ENCODE peak calls at places on chromosomes 7 and 10, in ten cellular contexts. M is CD8-positive, alpha-beta memory T cell; I is RWPE2; Z is neuronal stem cell; R is endodermal cell; H is CD8-positive, alpha-beta T cell; C is GM23248; X is DND-41; Y is foreskin keratinocyte; V is Caco-2. Q is an unnamed sample. For H3K4me1, the result is how much of the 10 kb centered on the place peaks cover.

GRCh38 chr7:1331576-1332467 is 99.2 kb downstream of the UNCX start:
- DNase-seq in M (no peak), R (no peak), V (no peak), Z (no peak), Y (no peak), H (no peak), X (peak), I (no peak), C (no peak), Q (no peak)

GRCh38 chr7:81645435-81645834 is 124.4 kb downstream of the HGF start:
- DNase-seq in Z (no peak), H (no peak), Y (no peak), X (no peak), C (peak), M (no peak), R (no peak), V (no peak), I (no peak), Q (no peak)

GRCh38 chr7:120857558-120858298 is at the start of gene TSPAN12:
- DNase-seq in X (no peak), I (peak), C (peak), R (peak), M (peak), H (no peak), Z (peak), V (peak), Y (peak), Q (peak)

GRCh38 chr10:73471226-73471625 is 24.6 kb downstream of the PPP3CB start:
- DNase-seq in Y (no peak), Z (no peak), X (no peak), R (no peak), I (no peak), M (no peak), C (no peak), V (no peak), H (no peak), Q (no peak)

GRCh38 chr7:158567153-158567603 is 20.4 kb downstream of the PTPRN2 start:
- DNase-seq in V (no peak), X (no peak), R (no peak), Y (no peak), H (no peak), I (no peak), C (no peak), M (no peak), Z (no peak), Q (no peak)

GRCh38 chr10:6339891-6340290 is 137.2 kb downstream of the PFKFB3 start:
- DNase-seq in X (no peak), Z (no peak), Y (no peak), C (no peak), H (no peak), I (no peak), V (no peak), M (no peak), R (no peak), Q (no peak)

GRCh38 chr7:100632951-100633717 is 8.2 kb downstream of the TFR2 start:
- DNase-seq in X (no peak), M (peak), V (peak), R (peak), H (no peak), C (peak), Y (peak), I (no peak), Z (no peak), Q (no peak)

GRCh38 chr10:45040921-45041320 is 40.2 kb downstream of the ZNF22 start:
- DNase-seq in Z (no peak), M (no peak), X (no peak), V (no peak), I (no peak), C (peak), Y (peak), R (no peak), H (no peak), Q (no peak)

GRCh38 chr10:62112325-62112724 is 156.3 kb downstream of the RTKN2 start:
- DNase-seq in H (no peak), M (no peak), R (no peak), V (peak), Y (peak), C (no peak), X (no peak), I (no peak), Z (no peak), Q (no peak)

GRCh38 chr10:29412452-29413004 is 123.7 kb downstream of the LYZL1 start:
- DNase-seq in I (no peak), C (peak), X (no peak), H (no peak), Y (no peak), Z (no peak), R (no peak), V (no peak), M (no peak), Q (no peak)

GRCh38 chr10:86169506-86170254 is 196.9 kb downstream of the GRID1 start:
- DNase-seq in X (no peak), R (no peak), C (no peak), Z (no peak), H (no peak), V (no peak), I (no peak), M (no peak), Y (no peak), Q (no peak)

GRCh38 chr10:116925061-116925460 is 75.8 kb downstream of the ENO4 start:
- DNase-seq in M (no peak), X (no peak), Z (no peak), V (no peak), I (no peak), R (no peak), C (no peak), Y (no peak), H (no peak), Q (no peak)

GRCh38 chr10:88113232-88113631 is 249.8 kb downstream of the PTEN start:
- DNase-seq in M (no peak), X (peak), H (no peak), I (no peak), R (no peak), Y (no peak), C (no peak), Z (no peak), V (no peak), Q (no peak)

GRCh38 chr7:100435401-100436304 is 644 bp downstream of the PPP1R35 start:
- DNase-seq in H (no peak), R (peak), Y (peak), C (peak), Z (no peak), I (no peak), V (peak), M (peak), X (peak), Q (peak)

GRCh38 chr10:1410469-1411395 is 326.6 kb downstream of the ADARB2 start:
- DNase-seq in M (no peak), I (no peak), H (no peak), V (no peak), C (no peak), Z (no peak), Y (no peak), R (peak), X (peak), Q (no peak)

GRCh38 chr10:112958275-112958995 is 8.4 kb downstream of the TCF7L2 start:
- DNase-seq in X (no peak), C (peak), R (no peak), M (no peak), V (no peak), H (no peak), Z (no peak), I (no peak), Y (peak), Q (no peak)

GRCh38 chr7:131506597-131506996 is 49.8 kb downstream of the PODXL start:
- DNase-seq in V (no peak), C (no peak), H (no peak), R (peak), M (no peak), I (no peak), Y (no peak), Z (no peak), X (no peak), Q (no peak)

GRCh38 chr7:122572706-122573105 is 126.2 kb downstream of the RNF133 start:
- DNase-seq in M (no peak), I (no peak), X (no peak), V (no peak), R (no peak), H (no peak), C (no peak), Y (no peak), Z (no peak), Q (no peak)

GRCh38 chr7:142172932-142173331 is 61.4 kb downstream of the MGAM2 start:
- DNase-seq in Y (no peak), I (no peak), M (no peak), Z (no peak), X (no peak), V (no peak), C (no peak), R (no peak), H (no peak), Q (no peak)

GRCh38 chr7:51374936-51375335 is 58.3 kb upstream of the COBL start:
- DNase-seq in Z (no peak), H (no peak), V (no peak), C (no peak), R (no peak), M (no peak), X (no peak), I (no peak), Y (no peak), Q (no peak)

GRCh38 chr7:25519962-25520562 is 291.8 kb upstream of the NPVF start:
- DNase-seq in V (no peak), I (no peak), H (no peak), Z (no peak), R (no peak), C (no peak), M (peak), X (no peak), Y (no peak), Q (no peak)

GRCh38 chr10:95275726-95276366 is 15.0 kb downstream of the PDLIM1 start:
- DNase-seq in Y (peak), Z (no peak), I (no peak), C (peak), X (no peak), H (no peak), M (no peak), V (no peak), R (no peak), Q (no peak)

GRCh38 chr10:73744690-73744994 is 470 bp downstream of the SEC24C start:
- DNase-seq in X (peak), M (no peak), C (peak), H (peak), R (no peak), I (no peak), V (peak), Z (no peak), Y (no peak), Q (no peak)

GRCh38 chr7:102275123-102275703 is 11.5 kb upstream of the SH2B2 start:
- DNase-seq in H (no peak), Z (no peak), C (no peak), R (no peak), X (no peak), V (no peak), I (no peak), Y (peak), M (no peak), Q (no peak)

GRCh38 chr7:53119514-53119933 is 84.1 kb downstream of the POM121L12 start:
- DNase-seq in C (no peak), M (no peak), V (no peak), I (no peak), X (no peak), R (no peak), H (no peak), Y (no peak), Z (no peak), Q (no peak)

GRCh38 chr10:104323721-104324686 is 14.3 kb downstream of the ITPRIP start:
- DNase-seq in M (no peak), Y (no peak), H (no peak), Z (no peak), X (no peak), R (peak), I (no peak), C (no peak), V (no peak), Q (peak)

GRCh38 chr10:104321226-104321625 is 17.0 kb downstream of the ITPRIP start:
- DNase-seq in M (no peak), V (no peak), X (no peak), R (no peak), Y (no peak), H (no peak), I (no peak), C (no peak), Z (no peak), Q (no peak)

GRCh38 chr10:104321716-104322415 is 16.4 kb downstream of the ITPRIP start:
- DNase-seq in Z (no peak), R (no peak), C (no peak), Y (no peak), X (no peak), V (no peak), I (no peak), M (no peak), H (no peak), Q (no peak)

GRCh38 chr10:104323085-104323484 is 15.2 kb downstream of the ITPRIP start:
- DNase-seq in Y (no peak), Z (no peak), V (no peak), I (no peak), C (no peak), R (peak), X (no peak), M (no peak), H (no peak), Q (no peak)

DNA sequence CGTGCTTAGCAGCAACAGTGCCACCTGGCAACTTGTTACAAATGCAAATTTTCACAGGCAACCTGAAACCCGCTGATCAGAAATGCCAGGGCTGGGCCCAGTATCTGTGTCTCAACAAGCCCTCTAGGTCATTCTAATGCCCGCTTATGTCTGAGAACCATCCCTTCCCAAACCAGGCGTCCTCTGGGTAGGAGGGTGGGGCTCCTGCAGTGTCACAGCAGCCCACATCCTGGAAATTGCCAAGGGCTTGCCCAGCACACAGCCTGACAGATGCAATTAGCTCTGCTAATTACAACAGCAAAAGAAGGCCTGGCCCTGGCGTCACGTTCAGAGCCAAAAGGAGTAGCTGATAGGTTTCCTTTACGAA is 15.9 kb downstream of the ITPRIP start:
- DNase-seq in Y (peak), H (no peak), Z (no peak), V (no peak), M (no peak), X (no peak), C (no peak), I (no peak), R (peak), Q (no peak)
- H3K4me1 ChIP-seq in Y (under half), H (half or more), Z (under half), V (under half), M (half or more), X (under half), C (under half), I (half or more), R (under half), Q (under half)

DNA sequence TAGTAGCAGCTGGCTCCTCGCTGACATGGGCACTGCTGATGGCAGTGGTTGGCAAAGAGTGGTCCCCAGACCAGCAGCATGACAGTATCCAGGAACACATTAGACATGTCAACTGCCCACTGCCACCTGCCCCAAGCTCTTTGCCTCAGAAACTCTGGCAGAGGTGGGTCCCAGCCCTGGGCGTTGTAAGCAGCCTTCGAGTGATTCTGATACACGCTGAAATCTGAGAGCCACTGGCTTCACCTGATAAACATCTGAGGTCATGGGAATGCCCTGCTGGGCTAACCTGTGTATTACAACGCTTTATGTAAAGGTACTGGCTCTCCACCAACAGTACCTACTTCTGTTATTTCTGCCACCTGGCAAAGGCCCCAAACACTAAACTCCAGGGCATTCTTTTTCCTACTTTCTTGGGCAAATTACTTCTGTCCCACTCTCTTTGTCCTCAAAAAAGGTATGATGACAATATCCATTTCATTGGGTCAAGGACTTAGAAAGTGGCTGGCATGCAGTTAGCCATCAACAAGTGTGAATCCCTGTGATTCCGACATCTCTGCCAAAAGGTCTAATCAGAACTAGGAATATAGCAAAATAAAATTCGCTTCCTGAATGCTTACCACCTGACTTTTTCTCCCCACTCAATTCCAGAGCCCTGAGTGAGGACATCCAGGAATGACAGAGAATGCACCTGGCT is 9.2 kb downstream of the SGMS1 start:
- DNase-seq in X (no peak), R (peak), Y (peak), V (peak), M (no peak), H (no peak), Z (no peak), I (no peak), C (no peak), Q (no peak)
- H3K4me1 ChIP-seq in X (under half), R (under half), Y (under half), V (under half), M (under half), H (under half), Z (under half), I (under half), C (under half), Q (under half)

GRCh38 chr7:99133766-99134564 is 9.9 kb downstream of the SMURF1 start:
- DNase-seq in C (no peak), R (no peak), I (no peak), M (no peak), H (no peak), X (no peak), V (no peak), Y (peak), Z (no peak), Q (no peak)
- H3K4me1 ChIP-seq in C (under half), R (under half), I (half or more), M (under half), H (under half), X (under half), V (under half), Y (under half), Z (under half), Q (under half)

DNA sequence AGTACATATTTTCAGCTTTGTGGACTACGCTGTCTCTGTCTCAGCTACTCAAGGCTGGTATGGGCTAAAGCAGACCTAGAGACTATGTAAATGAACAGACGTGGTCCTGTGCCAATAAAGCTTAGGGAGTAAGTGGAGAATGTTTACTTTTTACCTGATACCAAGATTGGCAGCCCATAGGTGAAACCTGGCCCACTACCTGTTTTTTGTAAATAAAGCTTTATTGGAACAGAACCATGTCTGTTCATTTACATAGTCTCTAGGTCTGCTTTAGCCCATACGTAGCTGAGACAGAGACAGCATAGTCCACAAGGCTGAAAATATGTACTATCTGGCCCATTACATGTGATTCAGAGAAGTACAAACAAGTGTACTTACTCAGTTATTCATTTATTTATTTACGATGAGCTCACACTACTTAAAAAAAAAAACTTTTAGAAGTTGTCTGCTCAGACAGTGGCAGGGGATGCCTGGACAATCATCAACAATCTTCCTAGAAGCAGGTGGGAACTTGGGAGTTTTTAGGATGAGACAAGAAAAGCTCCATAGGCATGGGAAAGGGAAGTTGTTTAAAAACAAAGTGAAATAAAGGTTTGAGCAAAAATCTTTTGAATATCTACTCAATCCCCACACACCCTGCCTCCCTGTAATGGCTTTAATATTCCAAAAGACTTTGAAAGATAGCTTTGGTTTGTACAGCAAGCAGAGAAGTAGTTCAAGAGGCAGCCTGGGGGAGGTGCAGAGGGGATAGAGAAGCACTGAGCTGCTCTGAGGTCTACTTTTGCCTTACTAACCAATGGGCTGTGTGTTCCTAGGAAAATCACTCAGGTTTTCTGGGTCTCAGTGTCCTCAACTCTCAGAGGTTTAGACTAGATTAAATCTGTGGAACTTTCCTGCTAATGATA is 114.4 kb upstream of the AFAP1L2 start:
- DNase-seq in C (no peak), Z (no peak), V (no peak), H (no peak), Y (peak), I (no peak), M (no peak), R (no peak), X (no peak), Q (no peak)
- H3K4me1 ChIP-seq in C (under half), Z (under half), V (under half), H (half or more), Y (under half), I (under half), M (half or more), R (under half), X (under half), Q (under half)

GRCh38 chr10:69089638-69090599 is 2.0 kb downstream of the SRGN start:
- DNase-seq in C (no peak), V (no peak), M (peak), R (no peak), I (no peak), X (no peak), Y (no peak), Z (no peak), H (peak), Q (no peak)
- H3K4me1 ChIP-seq in C (under half), V (under half), M (half or more), R (under half), I (under half), X (under half), Y (under half), Z (under half), H (half or more), Q (under half)

GRCh38 chr7:32673275-32673983 is 178.1 kb downstream of the AVL9 start:
- DNase-seq in C (no peak), R (no peak), X (no peak), H (no peak), M (no peak), I (no peak), V (no peak), Y (no peak), Z (no peak), Q (no peak)

DNA sequence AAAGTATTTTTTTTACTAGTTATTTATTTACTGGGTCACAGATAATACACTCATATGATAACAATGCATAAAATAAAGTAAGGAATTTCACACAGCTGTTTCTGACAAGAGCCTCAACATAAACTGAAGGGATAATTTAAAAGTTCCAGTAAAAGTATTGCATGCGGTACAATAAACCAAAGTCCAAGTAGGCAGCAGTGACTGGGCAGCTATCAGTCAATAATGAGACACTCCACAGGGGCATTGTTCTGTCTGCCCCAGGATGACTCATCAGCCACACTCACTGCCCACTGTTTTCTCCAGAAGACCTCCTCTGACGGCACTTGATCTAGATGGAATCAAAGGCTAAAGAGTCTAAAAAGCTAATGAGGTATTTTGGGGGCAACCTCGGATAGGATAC is 174.8 kb downstream of the AVL9 start:
- DNase-seq in C (peak), M (no peak), X (no peak), R (peak), Y (no peak), I (no peak), H (no peak), V (peak), Z (peak), Q (no peak)
- H3K4me1 ChIP-seq in C (under half), M (under half), X (under half), R (under half), Y (under half), I (under half), H (under half), V (under half), Z (under half), Q (under half)